ENCODE peak calls at places on chromosomes 12 and 14, in four cellular contexts. K, R, C and J are unnamed samples.

GRCh38 chr12:95648990-95649791 is 97.9 kb upstream of the USP44 start:
- DNase-seq in K (no peak), C (no peak), R (no peak), J (no peak)

GRCh38 chr14:24473211-24473610 is 30.6 kb upstream of the SDR39U1 start:
- DNase-seq in K (no peak), R (no peak), C (no peak), J (no peak)

GRCh38 chr12:69241444-69242092 is 2.2 kb downstream of the CPSF6 start:
- DNase-seq in K (no peak), R (no peak), C (no peak), J (no peak)

GRCh38 chr12:53068811-53069585 is 10.2 kb downstream of the SPRYD3 start:
- DNase-seq in K (no peak), C (no peak), R (no peak), J (no peak)

GRCh38 chr14:53006931-53007330 is 56.1 kb upstream of the FERMT2 start:
- DNase-seq in K (no peak), C (no peak), R (no peak), J (no peak)

GRCh38 chr12:108854055-108854452 is 3.3 kb downstream of the SSH1 start:
- DNase-seq in C (no peak), K (peak; percentile 6), R (peak; percentile 52), J (no peak)

GRCh38 chr14:61911534-61911933 is 149.3 kb downstream of the SNAPC1 start:
- DNase-seq in R (no peak), K (no peak), C (no peak), J (no peak)

GRCh38 chr14:29814153-29815057 is 113.2 kb downstream of the PRKD1 start:
- DNase-seq in C (no peak), K (no peak), R (no peak), J (no peak)

GRCh38 chr14:52871606-52872005 is 79.2 kb downstream of the FERMT2 start:
- DNase-seq in C (no peak), R (no peak), K (no peak), J (no peak)

GRCh38 chr14:72547999-72548398 is 345.9 kb downstream of the DPF3 start:
- DNase-seq in R (no peak), C (no peak), K (no peak), J (no peak)

GRCh38 chr12:14965221-14965620 is 3.8 kb upstream of the ARHGDIB start:
- DNase-seq in C (no peak), K (no peak), R (no peak), J (no peak)

GRCh38 chr12:2168808-2169207 is 116.0 kb downstream of the CACNA1C start:
- DNase-seq in R (no peak), K (peak; percentile 81), C (no peak), J (no peak)

GRCh38 chr12:49618576-49618975 is 4.8 kb upstream of the PRPF40B start:
- DNase-seq in R (no peak), C (no peak), K (no peak), J (no peak)

GRCh38 chr14:95151561-95151960 is 5.8 kb downstream of the DICER1 start:
- DNase-seq in C (no peak), R (no peak), K (no peak), J (no peak)

GRCh38 chr12:7113389-7113871 is 4.4 kb upstream of the C1RL start:
- DNase-seq in C (peak; percentile 40), K (no peak), R (no peak), J (no peak)

GRCh38 chr14:52950410-52950897 is 396 bp downstream of the FERMT2 start:
- DNase-seq in R (no peak), K (peak; percentile 22), C (peak; percentile 4), J (peak; percentile 63)

GRCh38 chr12:43482311-43483085 is 69.5 kb downstream of the ADAMTS20 start:
- DNase-seq in C (no peak), K (no peak), R (no peak), J (no peak)

DNA sequence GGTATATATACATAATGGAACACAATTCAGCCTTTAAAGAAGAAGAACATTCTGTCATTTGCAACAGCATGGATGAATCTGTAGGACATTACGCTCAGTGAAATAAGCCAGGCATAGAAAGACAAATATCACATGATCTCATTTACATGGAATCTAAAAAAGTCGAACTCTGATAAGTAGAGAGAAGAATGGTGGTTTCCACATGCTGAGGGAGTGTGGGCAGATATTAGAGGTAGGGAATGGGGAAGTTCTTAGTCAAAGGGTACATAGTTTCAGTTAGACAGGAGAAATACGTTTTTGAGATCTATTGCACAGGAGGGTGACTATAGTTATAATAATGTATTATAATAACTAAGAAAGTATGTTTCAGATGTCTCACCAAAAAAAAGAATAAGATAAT is 71.4 kb downstream of the ADAMTS20 start:
- DNase-seq in K (no peak), R (no peak), C (no peak), J (no peak)
- TF ChIP-seq CBFB in K (no peak), R (no peak), C (no peak), J (no peak)

GRCh38 chr14:35632276-35633071 is 98.5 kb downstream of the INSM2 start:
- DNase-seq in K (no peak), R (no peak), C (no peak), J (no peak)
- TF ChIP-seq CBFB in K (no peak), R (no peak), C (no peak), J (no peak)

GRCh38 chr14:90699016-90699415 is 117.2 kb downstream of the TTC7B start:
- DNase-seq in K (no peak), R (no peak), C (no peak), J (no peak)

GRCh38 chr14:90698379-90698869 is 117.8 kb downstream of the TTC7B start:
- DNase-seq in K (no peak), R (no peak), C (no peak), J (no peak)

GRCh38 chr14:90704362-90705051 is 111.7 kb downstream of the TTC7B start:
- DNase-seq in C (no peak), K (no peak), R (no peak), J (no peak)

GRCh38 chr14:90703841-90704240 is 112.4 kb downstream of the TTC7B start:
- DNase-seq in R (no peak), K (no peak), C (no peak), J (no peak)

GRCh38 chr14:90700928-90701776 is 115.1 kb downstream of the TTC7B start:
- DNase-seq in K (no peak), C (no peak), R (no peak), J (no peak)
- TF ChIP-seq CBFB in K (no peak), C (no peak), R (no peak), J (no peak)

DNA sequence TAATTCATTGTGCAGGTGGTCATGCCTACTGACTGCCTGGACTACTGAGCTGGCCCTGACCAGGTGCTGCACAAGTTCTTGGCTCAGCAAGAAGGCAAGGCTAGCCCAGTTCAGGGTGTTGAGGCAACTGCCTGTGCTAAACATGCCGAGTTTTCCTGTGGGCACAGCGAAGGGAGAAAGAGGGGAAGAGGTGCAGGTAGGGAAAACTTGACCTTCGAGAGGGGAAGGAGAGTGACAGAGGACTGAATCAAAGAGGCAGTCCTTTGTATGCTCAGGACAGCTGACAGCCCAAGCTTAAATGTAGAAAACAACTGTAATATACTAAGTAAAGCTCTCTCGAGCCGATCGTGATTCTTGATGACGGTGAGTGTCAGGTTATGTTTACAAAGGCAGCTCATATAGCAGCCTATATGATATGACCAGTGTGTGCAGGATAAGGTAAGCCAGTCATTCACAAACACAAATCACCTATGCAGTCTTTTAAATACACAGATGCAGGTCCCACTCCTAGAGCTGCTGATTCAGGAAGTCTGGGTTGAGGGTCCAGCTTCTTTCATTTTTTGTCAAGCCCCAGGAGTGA is 2.6 kb downstream of the IRAK3 start:
- DNase-seq in R (no peak), K (no peak), C (no peak), J (no peak)
- TF ChIP-seq CBFB in R (no peak), K (no peak), C (no peak), J (no peak)

GRCh38 chr12:70955415-70955814 is 34.9 kb upstream of the PTPRR start:
- DNase-seq in R (no peak), K (no peak), C (no peak), J (no peak)

GRCh38 chr12:70964867-70965469 is 44.4 kb upstream of the PTPRR start:
- DNase-seq in R (no peak), K (no peak), C (no peak), J (no peak)

GRCh38 chr12:70962226-70962794 is 41.8 kb upstream of the PTPRR start:
- DNase-seq in R (no peak), C (no peak), K (no peak), J (no peak)

GRCh38 chr12:70960484-70960883 is 39.9 kb upstream of the PTPRR start:
- DNase-seq in R (no peak), C (no peak), K (no peak), J (no peak)
- TF ChIP-seq CBFB in R (no peak), C (no peak), K (no peak), J (no peak)

DNA sequence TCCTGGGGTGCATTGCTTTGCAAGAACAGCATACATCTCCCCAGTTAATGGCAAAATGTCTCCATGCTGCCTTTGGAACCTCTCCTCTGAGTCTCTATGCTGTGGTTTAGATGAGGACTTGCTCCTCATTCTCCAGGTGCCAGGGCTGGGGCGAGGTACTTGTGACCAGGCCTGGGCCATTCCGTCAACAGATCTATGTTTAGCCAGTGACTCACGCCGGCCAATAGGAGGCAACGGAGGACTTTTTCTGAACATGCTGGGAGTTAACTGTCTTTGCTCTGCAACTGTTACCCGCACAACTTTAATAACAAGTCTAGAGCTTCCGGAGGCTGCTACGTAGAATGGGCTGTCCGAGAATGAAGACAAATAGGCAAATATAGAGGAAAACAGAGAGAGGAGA is 214.2 kb downstream of the GLT1D1 start:
- DNase-seq in K (no peak), C (no peak), R (no peak), J (no peak)
- TF ChIP-seq CBFB in K (no peak), C (no peak), R (no peak), J (no peak)

DNA sequence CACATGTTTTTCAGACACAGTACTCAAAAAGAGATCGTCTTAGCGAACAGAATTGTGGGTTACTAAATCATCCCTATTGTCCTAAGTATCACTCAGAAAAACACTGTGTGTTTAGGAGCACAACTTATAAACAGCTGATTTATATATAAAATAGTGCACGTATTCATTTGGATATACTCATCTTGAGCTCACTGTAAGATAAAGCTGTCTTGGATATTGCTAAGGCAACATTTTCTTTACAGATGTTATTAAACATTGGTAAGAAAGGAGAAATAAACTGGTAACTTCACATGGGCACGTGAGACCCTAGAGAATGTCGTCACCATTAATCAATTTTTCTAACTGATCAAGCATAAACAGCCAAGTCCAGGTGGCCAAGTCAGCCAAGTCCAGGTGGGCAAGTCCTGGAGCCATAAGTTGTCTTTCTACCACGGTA is 1.7 kb downstream of the PAWR start:
- DNase-seq in C (no peak), R (no peak), K (peak; percentile 28), J (no peak)
- TF ChIP-seq CBFB in C (no peak), R (no peak), K (no peak), J (no peak)

DNA sequence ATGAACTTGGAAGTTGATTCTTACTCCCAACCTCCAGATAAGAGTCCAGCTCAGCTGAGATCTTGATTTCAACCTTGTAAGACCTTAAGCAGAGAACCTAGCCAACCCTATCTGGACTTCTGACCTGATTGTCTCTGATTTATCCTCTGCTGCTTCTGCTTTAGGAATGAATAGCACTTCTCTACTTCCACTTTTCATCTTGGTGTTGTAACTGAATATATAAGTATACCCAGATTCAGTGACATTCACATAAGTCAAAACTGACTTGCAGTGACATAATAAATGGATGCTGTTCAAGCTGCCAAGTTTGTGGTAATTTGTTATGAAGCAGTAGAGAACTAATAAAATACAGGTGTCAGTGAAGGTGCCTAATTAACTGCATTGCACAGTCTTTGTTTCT is 33.6 kb downstream of the RAD51B start:
- DNase-seq in C (no peak), K (no peak), R (peak; percentile 13), J (no peak)
- TF ChIP-seq CBFB in C (no peak), K (no peak), R (no peak), J (no peak)